ENCODE peak calls at places on chromosomes 4 and X, in ten cellular contexts. O, T, R, K, I, F, L, A, S and N are unnamed samples.
A peak's percentile ranks its signal among the peaks of the same experiment; 100 is the strongest.

GRCh38 chr4:29710519-29710918 is 1009.6 kb upstream of the PCDH7 start:
- DNase-seq in O (no peak), T (no peak), R (no peak), K (no peak), I (no peak), F (no peak), L (no peak), A (no peak), S (no peak), N (no peak)

GRCh38 chr4:111770514-111770913 is 374.7 kb upstream of the FAM241A start:
- DNase-seq in O (no peak), T (no peak), R (no peak), K (no peak), I (no peak), F (no peak), L (no peak), A (no peak), S (no peak), N (no peak)

GRCh38 chrX:7891928-7892327 is 35.3 kb downstream of the PNPLA4 start:
- DNase-seq in O (no peak), T (peak; percentile 1), R (no peak), K (no peak), I (no peak), F (no peak), L (no peak), A (no peak), S (no peak), N (no peak)

GRCh38 chrX:101442095-101442494 is 34.1 kb downstream of the HNRNPH2 start:
- DNase-seq in O (peak; percentile 11), T (peak; percentile 51), R (no peak), K (no peak), I (no peak), F (no peak), L (no peak), A (no peak), S (no peak), N (no peak)

GRCh38 chr4:140993969-140994459 is 139.3 kb downstream of the RNF150 start:
- DNase-seq in O (no peak), T (no peak), R (no peak), K (no peak), I (no peak), F (no peak), L (no peak), A (no peak), S (no peak), N (no peak)

GRCh38 chrX:78104447-78105176 is 564 bp downstream of the PGK1 start:
- DNase-seq in O (peak; percentile 69), T (peak; percentile 70), R (peak; percentile 36), K (peak; percentile 45), I (peak; percentile 59), F (peak; percentile 42), L (peak; percentile 55), A (peak; percentile 4), S (peak; percentile 38), N (peak; percentile 75)

GRCh38 chr4:126630171-126630570 is 1002.6 kb upstream of the INTU start:
- DNase-seq in O (peak; percentile 33), T (peak; percentile 45), R (no peak), K (no peak), I (no peak), F (no peak), L (no peak), A (no peak), S (no peak), N (no peak)

GRCh38 chrX:95058815-95059214 is 1384.8 kb downstream of the FAM133A start:
- DNase-seq in O (peak; percentile 63), T (peak; percentile 64), R (no peak), K (peak; percentile 47), I (no peak), F (peak; percentile 57), L (no peak), A (no peak), S (no peak), N (no peak)

GRCh38 chr4:8238061-8238511 is 31.5 kb upstream of the HTRA3 start:
- DNase-seq in O (no peak), T (no peak), R (no peak), K (no peak), I (no peak), F (no peak), L (no peak), A (no peak), S (no peak), N (no peak)

GRCh38 chr4:81220269-81220668 is 5.2 kb upstream of the PRKG2 start:
- DNase-seq in O (no peak), T (no peak), R (no peak), K (no peak), I (no peak), F (no peak), L (no peak), A (no peak), S (no peak), N (no peak)

GRCh38 chrX:74422576-74423288 is 1.4 kb downstream of the SLC16A2 start:
- DNase-seq in O (peak; percentile 68), T (peak; percentile 71), R (peak; percentile 26), K (peak; percentile 23), I (peak; percentile 39), F (no peak), L (no peak), A (peak; percentile 31), S (peak; percentile 38), N (peak; percentile 67)

GRCh38 chr4:7792616-7793015 is 147.0 kb downstream of the AFAP1 start:
- DNase-seq in O (peak; percentile 61), T (peak; percentile 36), R (no peak), K (no peak), I (no peak), F (no peak), L (no peak), A (no peak), S (peak; percentile 69), N (no peak)

GRCh38 chr4:41678086-41678485 is 70.4 kb downstream of the PHOX2B start:
- DNase-seq in O (no peak), T (no peak), R (no peak), K (peak; percentile 14), I (no peak), F (peak; percentile 54), L (no peak), A (no peak), S (no peak), N (no peak)

GRCh38 chrX:140764401-140764919 is 54.9 kb downstream of the LINC00632 start:
- DNase-seq in O (peak; percentile 86), T (peak; percentile 67), R (no peak), K (no peak), I (no peak), F (no peak), L (peak; percentile 45), A (peak; percentile 11), S (no peak), N (no peak)

GRCh38 chrX:23598561-23598960 is 68.7 kb upstream of the PRDX4 start:
- DNase-seq in O (no peak), T (no peak), R (no peak), K (no peak), I (no peak), F (no peak), L (no peak), A (no peak), S (no peak), N (no peak)

GRCh38 chr4:2389691-2390090 is 28.8 kb downstream of the ZFYVE28 start:
- DNase-seq in O (no peak), T (no peak), R (no peak), K (no peak), I (no peak), F (no peak), L (no peak), A (no peak), S (no peak), N (no peak)

GRCh38 chr4:135838889-135839288 is 1637.3 kb upstream of the PABPC4L start:
- DNase-seq in O (peak; percentile 14), T (no peak), R (no peak), K (peak; percentile 56), I (no peak), F (peak; percentile 88), L (no peak), A (peak; percentile 2), S (no peak), N (no peak)

GRCh38 chr4:111959202-111959601 is 186.1 kb upstream of the FAM241A start:
- DNase-seq in O (no peak), T (peak; percentile 21), R (peak; percentile 68), K (peak; percentile 26), I (no peak), F (peak; percentile 69), L (no peak), A (no peak), S (peak; percentile 2), N (no peak)

GRCh38 chr4:146398404-146398803 is 123.3 kb downstream of the SLC10A7 start:
- DNase-seq in O (peak; percentile 70), T (no peak), R (no peak), K (no peak), I (no peak), F (no peak), L (no peak), A (no peak), S (no peak), N (no peak)